ENCODE peak calls at places on chromosomes 1 and 21, in ten cellular contexts. P is GM12892, U is T-helper 17 cell, Y is upper lobe of right lung, T is AG04450, L is DMS79 treated with DMSO at 0.1 percent for 48 hours, X is NCI-H1105 treated with DMSO at 0.1 percent for 48 hours, N is ureter, H is mesenteric fat pad, B is NCI-H345. W is an unnamed sample.

GRCh38 chr1:96464159-96464558 is 257.4 kb upstream of the PTBP2 start:
- DNase-seq in P (no peak), U (no peak), Y (no peak), T (no peak), L (no peak), X (no peak), N (no peak), H (no peak), B (no peak), W (no peak)

GRCh38 chr1:29424266-29424665 is 187.9 kb downstream of the PTPRU start:
- DNase-seq in P (no peak), U (no peak), Y (no peak), T (no peak), L (no peak), X (no peak), N (no peak), H (no peak), B (no peak), W (no peak)

GRCh38 chr1:47393141-47393540 is 22.9 kb upstream of the FOXE3 start:
- DNase-seq in P (no peak), U (no peak), Y (no peak), T (no peak), L (no peak), X (no peak), N (no peak), H (no peak), B (no peak), W (no peak)

GRCh38 chr1:51509773-51510172 is 9.3 kb downstream of the EPS15 start:
- DNase-seq in P (no peak), U (no peak), Y (no peak), T (no peak), L (no peak), X (no peak), N (no peak), H (no peak), B (no peak), W (no peak)

GRCh38 chr21:38679531-38679930 is 126.2 kb upstream of the ETS2 start:
- DNase-seq in P (no peak), U (no peak), Y (no peak), T (no peak), L (no peak), X (no peak), N (no peak), H (no peak), B (no peak), W (no peak)

GRCh38 chr1:2860476-2861142 is 59.1 kb upstream of the TTC34 start:
- DNase-seq in P (no peak), U (no peak), Y (no peak), T (no peak), L (no peak), X (no peak), N (no peak), H (no peak), B (no peak), W (no peak)

GRCh38 chr21:45287438-45288391 is at the start of gene POFUT2:
- DNase-seq in P (peak; percentile 98), U (peak; percentile 99), Y (peak; percentile 98), T (peak; percentile 87), L (peak; percentile 86), X (peak; percentile 90), N (peak; percentile 97), H (peak; percentile 100), B (peak; percentile 98), W (peak; percentile 93)

GRCh38 chr1:27298632-27299384 is 23.2 kb upstream of the TMEM222 start:
- DNase-seq in P (no peak), U (no peak), Y (no peak), T (no peak), L (no peak), X (no peak), N (no peak), H (peak; percentile 47), B (no peak), W (no peak)

GRCh38 chr21:45524756-45525152 is 17.5 kb downstream of the SLC19A1 start:
- DNase-seq in P (no peak), U (no peak), Y (no peak), T (no peak), L (no peak), X (no peak), N (no peak), H (no peak), B (no peak), W (no peak)

GRCh38 chr1:12078575-12078937 is 15.5 kb downstream of the TNFRSF8 start:
- DNase-seq in P (no peak), U (no peak), Y (no peak), T (no peak), L (no peak), X (no peak), N (no peak), H (no peak), B (no peak), W (no peak)

GRCh38 chr1:232407120-232407519 is 222.8 kb downstream of the SIPA1L2 start:
- DNase-seq in P (no peak), U (no peak), Y (no peak), T (no peak), L (no peak), X (no peak), N (no peak), H (no peak), B (no peak), W (no peak)